ENCODE peak calls at places on chromosomes 13 and 19, in seven cellular contexts. One of them, this sample, is unnamed.

GRCh38 chr19:7927605-7928333 is 1.8 kb upstream of the CTXN1 start:
- DNase-seq in activated CD4-positive, alpha-beta T cell treated with anti-CD3 and anti-CD28 coated beads, Interleukin-2, amount 50 U/mL, for 24 hours: no peak
- DNase-seq in B cell: no peak
- DNase-seq in kidney epithelial cell: no peak
- DNase-seq in sigmoid colon: no peak
- DNase-seq in mucosa of descending colon: no peak
- DNase-seq in brain microvascular endothelial cell: no peak
- DNase-seq in this sample: no peak

GRCh38 chr19:47663911-47664771 is 49.1 kb upstream of the EHD2 start:
- DNase-seq in activated CD4-positive, alpha-beta T cell treated with anti-CD3 and anti-CD28 coated beads, Interleukin-2, amount 50 U/mL, for 24 hours: no peak
- DNase-seq in B cell: no peak
- DNase-seq in kidney epithelial cell: peak; percentile 79
- DNase-seq in sigmoid colon: peak; percentile 95
- DNase-seq in mucosa of descending colon: peak; percentile 55
- DNase-seq in brain microvascular endothelial cell: peak; percentile 99
- DNase-seq in this sample: no peak

GRCh38 chr13:48194392-48194754 is 38.6 kb upstream of the ITM2B start:
- DNase-seq in activated CD4-positive, alpha-beta T cell treated with anti-CD3 and anti-CD28 coated beads, Interleukin-2, amount 50 U/mL, for 24 hours: no peak
- DNase-seq in B cell: peak; percentile 41
- DNase-seq in kidney epithelial cell: no peak
- DNase-seq in sigmoid colon: no peak
- DNase-seq in mucosa of descending colon: no peak
- DNase-seq in brain microvascular endothelial cell: peak; percentile 12
- DNase-seq in this sample: no peak

GRCh38 chr13:44523176-44524017 is 52.7 kb downstream of the TSC22D1 start:
- DNase-seq in activated CD4-positive, alpha-beta T cell treated with anti-CD3 and anti-CD28 coated beads, Interleukin-2, amount 50 U/mL, for 24 hours: no peak
- DNase-seq in B cell: no peak
- DNase-seq in kidney epithelial cell: peak; percentile 79
- DNase-seq in sigmoid colon: no peak
- DNase-seq in mucosa of descending colon: no peak
- DNase-seq in brain microvascular endothelial cell: peak; percentile 59
- DNase-seq in this sample: no peak

GRCh38 chr13:79631260-79631659 is 150.3 kb downstream of the NDFIP2 start:
- DNase-seq in activated CD4-positive, alpha-beta T cell treated with anti-CD3 and anti-CD28 coated beads, Interleukin-2, amount 50 U/mL, for 24 hours: no peak
- DNase-seq in B cell: no peak
- DNase-seq in kidney epithelial cell: peak; percentile 61
- DNase-seq in sigmoid colon: no peak
- DNase-seq in mucosa of descending colon: no peak
- DNase-seq in brain microvascular endothelial cell: peak; percentile 33
- DNase-seq in this sample: no peak

GRCh38 chr19:13012690-13013608 is 17.7 kb downstream of the NFIX start:
- DNase-seq in activated CD4-positive, alpha-beta T cell treated with anti-CD3 and anti-CD28 coated beads, Interleukin-2, amount 50 U/mL, for 24 hours: no peak
- DNase-seq in B cell: no peak
- DNase-seq in kidney epithelial cell: no peak
- DNase-seq in sigmoid colon: peak; percentile 90
- DNase-seq in mucosa of descending colon: peak; percentile 73
- DNase-seq in brain microvascular endothelial cell: no peak
- DNase-seq in this sample: no peak

GRCh38 chr19:4206818-4207484 is 22.4 kb upstream of the EBI3 start:
- DNase-seq in activated CD4-positive, alpha-beta T cell treated with anti-CD3 and anti-CD28 coated beads, Interleukin-2, amount 50 U/mL, for 24 hours: no peak
- DNase-seq in B cell: no peak
- DNase-seq in kidney epithelial cell: no peak
- DNase-seq in sigmoid colon: no peak
- DNase-seq in mucosa of descending colon: peak; percentile 36
- DNase-seq in brain microvascular endothelial cell: no peak
- DNase-seq in this sample: no peak

GRCh38 chr19:4923379-4923747 is 14.1 kb downstream of the UHRF1 start:
- DNase-seq in activated CD4-positive, alpha-beta T cell treated with anti-CD3 and anti-CD28 coated beads, Interleukin-2, amount 50 U/mL, for 24 hours: no peak
- DNase-seq in B cell: no peak
- DNase-seq in kidney epithelial cell: no peak
- DNase-seq in sigmoid colon: no peak
- DNase-seq in mucosa of descending colon: no peak
- DNase-seq in brain microvascular endothelial cell: no peak
- DNase-seq in this sample: no peak

GRCh38 chr19:38182536-38183210 is 41.3 kb downstream of the DPF1 start:
- DNase-seq in activated CD4-positive, alpha-beta T cell treated with anti-CD3 and anti-CD28 coated beads, Interleukin-2, amount 50 U/mL, for 24 hours: no peak
- DNase-seq in B cell: no peak
- DNase-seq in kidney epithelial cell: no peak
- DNase-seq in sigmoid colon: no peak
- DNase-seq in mucosa of descending colon: no peak
- DNase-seq in brain microvascular endothelial cell: no peak
- DNase-seq in this sample: no peak

GRCh38 chr13:113171250-113172125 is 13.0 kb downstream of the PROZ start:
- DNase-seq in activated CD4-positive, alpha-beta T cell treated with anti-CD3 and anti-CD28 coated beads, Interleukin-2, amount 50 U/mL, for 24 hours: no peak
- DNase-seq in B cell: no peak
- DNase-seq in kidney epithelial cell: no peak
- DNase-seq in sigmoid colon: no peak
- DNase-seq in mucosa of descending colon: no peak
- DNase-seq in brain microvascular endothelial cell: no peak
- DNase-seq in this sample: no peak

GRCh38 chr13:21330126-21330861 is 128.8 kb downstream of the ZDHHC20 start:
- DNase-seq in activated CD4-positive, alpha-beta T cell treated with anti-CD3 and anti-CD28 coated beads, Interleukin-2, amount 50 U/mL, for 24 hours: no peak
- DNase-seq in B cell: no peak
- DNase-seq in kidney epithelial cell: no peak
- DNase-seq in sigmoid colon: no peak
- DNase-seq in mucosa of descending colon: no peak
- DNase-seq in brain microvascular endothelial cell: peak; percentile 8
- DNase-seq in this sample: no peak

GRCh38 chr13:44075113-44075512 is 195.4 kb downstream of the LACC1 start:
- DNase-seq in activated CD4-positive, alpha-beta T cell treated with anti-CD3 and anti-CD28 coated beads, Interleukin-2, amount 50 U/mL, for 24 hours: no peak
- DNase-seq in B cell: no peak
- DNase-seq in kidney epithelial cell: no peak
- DNase-seq in sigmoid colon: no peak
- DNase-seq in mucosa of descending colon: no peak
- DNase-seq in brain microvascular endothelial cell: no peak
- DNase-seq in this sample: no peak

GRCh38 chr13:95209109-95209508 is 92.1 kb downstream of the ABCC4 start:
- DNase-seq in activated CD4-positive, alpha-beta T cell treated with anti-CD3 and anti-CD28 coated beads, Interleukin-2, amount 50 U/mL, for 24 hours: no peak
- DNase-seq in B cell: no peak
- DNase-seq in kidney epithelial cell: no peak
- DNase-seq in sigmoid colon: no peak
- DNase-seq in mucosa of descending colon: no peak
- DNase-seq in brain microvascular endothelial cell: no peak
- DNase-seq in this sample: no peak

GRCh38 chr19:45505151-45505995 is 1.9 kb upstream of the VASP start:
- DNase-seq in activated CD4-positive, alpha-beta T cell treated with anti-CD3 and anti-CD28 coated beads, Interleukin-2, amount 50 U/mL, for 24 hours: no peak
- DNase-seq in B cell: no peak
- DNase-seq in kidney epithelial cell: no peak
- DNase-seq in sigmoid colon: no peak
- DNase-seq in mucosa of descending colon: no peak
- DNase-seq in brain microvascular endothelial cell: peak; percentile 54
- DNase-seq in this sample: no peak

GRCh38 chr13:113926301-113926761 is 47.5 kb downstream of the C13orf46 start:
- DNase-seq in activated CD4-positive, alpha-beta T cell treated with anti-CD3 and anti-CD28 coated beads, Interleukin-2, amount 50 U/mL, for 24 hours: no peak
- DNase-seq in B cell: no peak
- DNase-seq in kidney epithelial cell: no peak
- DNase-seq in sigmoid colon: peak; percentile 62
- DNase-seq in mucosa of descending colon: no peak
- DNase-seq in brain microvascular endothelial cell: no peak
- DNase-seq in this sample: no peak

GRCh38 chr13:97125810-97126738 is 96.1 kb upstream of the MBNL2 start:
- DNase-seq in activated CD4-positive, alpha-beta T cell treated with anti-CD3 and anti-CD28 coated beads, Interleukin-2, amount 50 U/mL, for 24 hours: no peak
- DNase-seq in B cell: no peak
- DNase-seq in kidney epithelial cell: no peak
- DNase-seq in sigmoid colon: peak; percentile 78
- DNase-seq in mucosa of descending colon: no peak
- DNase-seq in brain microvascular endothelial cell: no peak
- DNase-seq in this sample: no peak

GRCh38 chr13:98930014-98930625 is 47.7 kb downstream of the DOCK9 start:
- DNase-seq in activated CD4-positive, alpha-beta T cell treated with anti-CD3 and anti-CD28 coated beads, Interleukin-2, amount 50 U/mL, for 24 hours: no peak
- DNase-seq in B cell: no peak
- DNase-seq in kidney epithelial cell: no peak
- DNase-seq in sigmoid colon: no peak
- DNase-seq in mucosa of descending colon: no peak
- DNase-seq in brain microvascular endothelial cell: no peak
- DNase-seq in this sample: no peak

GRCh38 chr19:48121909-48122371 is 11.3 kb upstream of the PLA2G4C start:
- DNase-seq in activated CD4-positive, alpha-beta T cell treated with anti-CD3 and anti-CD28 coated beads, Interleukin-2, amount 50 U/mL, for 24 hours: no peak
- DNase-seq in B cell: no peak
- DNase-seq in kidney epithelial cell: no peak
- DNase-seq in sigmoid colon: no peak
- DNase-seq in mucosa of descending colon: no peak
- DNase-seq in brain microvascular endothelial cell: no peak
- DNase-seq in this sample: no peak

GRCh38 chr13:51212808-51213728 is 9.1 kb upstream of the FAM124A start:
- DNase-seq in activated CD4-positive, alpha-beta T cell treated with anti-CD3 and anti-CD28 coated beads, Interleukin-2, amount 50 U/mL, for 24 hours: no peak
- DNase-seq in B cell: no peak
- DNase-seq in kidney epithelial cell: no peak
- DNase-seq in sigmoid colon: no peak
- DNase-seq in mucosa of descending colon: no peak
- DNase-seq in brain microvascular endothelial cell: no peak
- DNase-seq in this sample: no peak

GRCh38 chr13:41019027-41019487 is at the start of gene ELF1:
- DNase-seq in activated CD4-positive, alpha-beta T cell treated with anti-CD3 and anti-CD28 coated beads, Interleukin-2, amount 50 U/mL, for 24 hours: no peak
- DNase-seq in B cell: peak; percentile 88
- DNase-seq in kidney epithelial cell: peak; percentile 70
- DNase-seq in sigmoid colon: no peak
- DNase-seq in mucosa of descending colon: peak; percentile 83
- DNase-seq in brain microvascular endothelial cell: peak; percentile 48
- DNase-seq in this sample: peak; percentile 20

GRCh38 chr13:48496271-48496670 is 36.6 kb downstream of the RCBTB2 start:
- DNase-seq in activated CD4-positive, alpha-beta T cell treated with anti-CD3 and anti-CD28 coated beads, Interleukin-2, amount 50 U/mL, for 24 hours: no peak
- DNase-seq in B cell: no peak
- DNase-seq in kidney epithelial cell: no peak
- DNase-seq in sigmoid colon: no peak
- DNase-seq in mucosa of descending colon: no peak
- DNase-seq in brain microvascular endothelial cell: no peak
- DNase-seq in this sample: no peak

GRCh38 chr13:98495627-98496238 is 81.2 kb downstream of the STK24 start:
- DNase-seq in activated CD4-positive, alpha-beta T cell treated with anti-CD3 and anti-CD28 coated beads, Interleukin-2, amount 50 U/mL, for 24 hours: no peak
- DNase-seq in B cell: no peak
- DNase-seq in kidney epithelial cell: no peak
- DNase-seq in sigmoid colon: no peak
- DNase-seq in mucosa of descending colon: no peak
- DNase-seq in brain microvascular endothelial cell: no peak
- DNase-seq in this sample: no peak

GRCh38 chr13:109737606-109738005 is 48.8 kb downstream of the IRS2 start:
- DNase-seq in activated CD4-positive, alpha-beta T cell treated with anti-CD3 and anti-CD28 coated beads, Interleukin-2, amount 50 U/mL, for 24 hours: no peak
- DNase-seq in B cell: no peak
- DNase-seq in kidney epithelial cell: no peak
- DNase-seq in sigmoid colon: no peak
- DNase-seq in mucosa of descending colon: no peak
- DNase-seq in brain microvascular endothelial cell: no peak
- DNase-seq in this sample: no peak

GRCh38 chr19:56690668-56691067 is 19.1 kb upstream of the ZNF835 start:
- DNase-seq in activated CD4-positive, alpha-beta T cell treated with anti-CD3 and anti-CD28 coated beads, Interleukin-2, amount 50 U/mL, for 24 hours: no peak
- DNase-seq in B cell: no peak
- DNase-seq in kidney epithelial cell: no peak
- DNase-seq in sigmoid colon: no peak
- DNase-seq in mucosa of descending colon: no peak
- DNase-seq in brain microvascular endothelial cell: no peak
- DNase-seq in this sample: no peak

GRCh38 chr13:77034883-77035282 is 7.9 kb upstream of the FBXL3 start:
- DNase-seq in activated CD4-positive, alpha-beta T cell treated with anti-CD3 and anti-CD28 coated beads, Interleukin-2, amount 50 U/mL, for 24 hours: no peak
- DNase-seq in B cell: no peak
- DNase-seq in kidney epithelial cell: no peak
- DNase-seq in sigmoid colon: no peak
- DNase-seq in mucosa of descending colon: no peak
- DNase-seq in brain microvascular endothelial cell: peak; percentile 55
- DNase-seq in this sample: no peak

GRCh38 chr19:56141416-56141992 is 417 bp downstream of the ZNF444 start:
- DNase-seq in activated CD4-positive, alpha-beta T cell treated with anti-CD3 and anti-CD28 coated beads, Interleukin-2, amount 50 U/mL, for 24 hours: no peak
- DNase-seq in B cell: no peak
- DNase-seq in kidney epithelial cell: no peak
- DNase-seq in sigmoid colon: no peak
- DNase-seq in mucosa of descending colon: peak; percentile 53
- DNase-seq in brain microvascular endothelial cell: no peak
- DNase-seq in this sample: no peak

GRCh38 chr19:29587059-29587458 is 19.0 kb upstream of the POP4 start:
- DNase-seq in activated CD4-positive, alpha-beta T cell treated with anti-CD3 and anti-CD28 coated beads, Interleukin-2, amount 50 U/mL, for 24 hours: no peak
- DNase-seq in B cell: no peak
- DNase-seq in kidney epithelial cell: no peak
- DNase-seq in sigmoid colon: no peak
- DNase-seq in mucosa of descending colon: no peak
- DNase-seq in brain microvascular endothelial cell: no peak
- DNase-seq in this sample: no peak

GRCh38 chr19:51138549-51138979 is 3.5 kb upstream of the SIGLEC7 start:
- DNase-seq in activated CD4-positive, alpha-beta T cell treated with anti-CD3 and anti-CD28 coated beads, Interleukin-2, amount 50 U/mL, for 24 hours: no peak
- DNase-seq in B cell: no peak
- DNase-seq in kidney epithelial cell: no peak
- DNase-seq in sigmoid colon: peak; percentile 73
- DNase-seq in mucosa of descending colon: no peak
- DNase-seq in brain microvascular endothelial cell: no peak
- DNase-seq in this sample: no peak

GRCh38 chr13:101640797-101641400 is 188.4 kb downstream of the ITGBL1 start:
- DNase-seq in activated CD4-positive, alpha-beta T cell treated with anti-CD3 and anti-CD28 coated beads, Interleukin-2, amount 50 U/mL, for 24 hours: no peak
- DNase-seq in B cell: no peak
- DNase-seq in kidney epithelial cell: peak; percentile 59
- DNase-seq in sigmoid colon: no peak
- DNase-seq in mucosa of descending colon: no peak
- DNase-seq in brain microvascular endothelial cell: peak; percentile 34
- DNase-seq in this sample: no peak

GRCh38 chr19:46946090-46946489 is 73.5 kb upstream of the NPAS1 start:
- DNase-seq in activated CD4-positive, alpha-beta T cell treated with anti-CD3 and anti-CD28 coated beads, Interleukin-2, amount 50 U/mL, for 24 hours: no peak
- DNase-seq in B cell: no peak
- DNase-seq in kidney epithelial cell: no peak
- DNase-seq in sigmoid colon: no peak
- DNase-seq in mucosa of descending colon: peak; percentile 51
- DNase-seq in brain microvascular endothelial cell: no peak
- DNase-seq in this sample: no peak

GRCh38 chr13:41909524-41909923 is 51.4 kb downstream of the VWA8 start:
- DNase-seq in activated CD4-positive, alpha-beta T cell treated with anti-CD3 and anti-CD28 coated beads, Interleukin-2, amount 50 U/mL, for 24 hours: no peak
- DNase-seq in B cell: no peak
- DNase-seq in kidney epithelial cell: no peak
- DNase-seq in sigmoid colon: no peak
- DNase-seq in mucosa of descending colon: no peak
- DNase-seq in brain microvascular endothelial cell: no peak
- DNase-seq in this sample: no peak

GRCh38 chr13:43269037-43269476 is 245.7 kb downstream of the DNAJC15 start:
- DNase-seq in activated CD4-positive, alpha-beta T cell treated with anti-CD3 and anti-CD28 coated beads, Interleukin-2, amount 50 U/mL, for 24 hours: no peak
- DNase-seq in B cell: no peak
- DNase-seq in kidney epithelial cell: peak; percentile 84
- DNase-seq in sigmoid colon: peak; percentile 84
- DNase-seq in mucosa of descending colon: peak; percentile 53
- DNase-seq in brain microvascular endothelial cell: peak; percentile 88
- DNase-seq in this sample: no peak

GRCh38 chr19:6227156-6227940 is 52.4 kb downstream of the MLLT1 start:
- DNase-seq in activated CD4-positive, alpha-beta T cell treated with anti-CD3 and anti-CD28 coated beads, Interleukin-2, amount 50 U/mL, for 24 hours: no peak
- DNase-seq in B cell: no peak
- DNase-seq in kidney epithelial cell: no peak
- DNase-seq in sigmoid colon: no peak
- DNase-seq in mucosa of descending colon: no peak
- DNase-seq in brain microvascular endothelial cell: no peak
- DNase-seq in this sample: no peak

GRCh38 chr13:95067303-95067702 is 233.9 kb downstream of the ABCC4 start:
- DNase-seq in activated CD4-positive, alpha-beta T cell treated with anti-CD3 and anti-CD28 coated beads, Interleukin-2, amount 50 U/mL, for 24 hours: no peak
- DNase-seq in B cell: no peak
- DNase-seq in kidney epithelial cell: no peak
- DNase-seq in sigmoid colon: no peak
- DNase-seq in mucosa of descending colon: no peak
- DNase-seq in brain microvascular endothelial cell: no peak
- DNase-seq in this sample: no peak

GRCh38 chr19:41934849-41935374 is 6.7 kb upstream of the ERFL start:
- DNase-seq in activated CD4-positive, alpha-beta T cell treated with anti-CD3 and anti-CD28 coated beads, Interleukin-2, amount 50 U/mL, for 24 hours: peak; percentile 56
- DNase-seq in B cell: peak; percentile 84
- DNase-seq in kidney epithelial cell: no peak
- DNase-seq in sigmoid colon: peak; percentile 75
- DNase-seq in mucosa of descending colon: peak; percentile 89
- DNase-seq in brain microvascular endothelial cell: peak; percentile 28
- DNase-seq in this sample: no peak

GRCh38 chr13:40388617-40389016 is 277.8 kb downstream of the FOXO1 start:
- DNase-seq in activated CD4-positive, alpha-beta T cell treated with anti-CD3 and anti-CD28 coated beads, Interleukin-2, amount 50 U/mL, for 24 hours: peak; percentile 44
- DNase-seq in B cell: peak; percentile 83
- DNase-seq in kidney epithelial cell: no peak
- DNase-seq in sigmoid colon: peak; percentile 62
- DNase-seq in mucosa of descending colon: peak; percentile 54
- DNase-seq in brain microvascular endothelial cell: peak; percentile 47
- DNase-seq in this sample: no peak

GRCh38 chr13:110726726-110727125 is 13.2 kb downstream of the ING1 start:
- DNase-seq in activated CD4-positive, alpha-beta T cell treated with anti-CD3 and anti-CD28 coated beads, Interleukin-2, amount 50 U/mL, for 24 hours: peak; percentile 13
- DNase-seq in B cell: no peak
- DNase-seq in kidney epithelial cell: no peak
- DNase-seq in sigmoid colon: no peak
- DNase-seq in mucosa of descending colon: no peak
- DNase-seq in brain microvascular endothelial cell: no peak
- DNase-seq in this sample: no peak

This sample was measured in NCI-H1048.